ENCODE peak calls at places on chromosome 12, in six cellular contexts. One of them, this sample, is unnamed. For H3K36me3, the result is how much of the 10 kb centered on the place peaks cover.

GRCh38 chr12:100826323-100826722 is 31.7 kb downstream of the ANO4 start:
- DNase-seq in right lobe of liver: peak
- DNase-seq in bronchial epithelial cell: peak
- DNase-seq in MG63: peak
- DNase-seq in brain microvascular endothelial cell: peak
- DNase-seq in tibial artery: peak
- DNase-seq in this sample: peak

GRCh38 chr12:51326762-51327439 is 2.9 kb upstream of the BIN2 start:
- DNase-seq in MG63: peak
- DNase-seq in tibial artery: peak
- DNase-seq in bronchial epithelial cell: peak
- DNase-seq in right lobe of liver: no peak
- DNase-seq in brain microvascular endothelial cell: peak
- DNase-seq in this sample: peak

GRCh38 chr12:27003421-27004311 is 10.5 kb downstream of the TM7SF3 start:
- DNase-seq in bronchial epithelial cell: no peak
- DNase-seq in MG63: no peak
- DNase-seq in brain microvascular endothelial cell: no peak
- DNase-seq in right lobe of liver: no peak
- DNase-seq in tibial artery: no peak
- DNase-seq in this sample: peak

GRCh38 chr12:13116259-13116658 is 12.8 kb upstream of the GSG1 start:
- DNase-seq in brain microvascular endothelial cell: no peak
- DNase-seq in MG63: no peak
- DNase-seq in bronchial epithelial cell: no peak
- DNase-seq in right lobe of liver: no peak
- DNase-seq in tibial artery: no peak
- DNase-seq in this sample: no peak

GRCh38 chr12:26853303-26854027 is 20.5 kb upstream of the ITPR2 start:
- DNase-seq in right lobe of liver: peak
- DNase-seq in MG63: peak
- DNase-seq in brain microvascular endothelial cell: peak
- DNase-seq in bronchial epithelial cell: peak
- DNase-seq in tibial artery: peak
- DNase-seq in this sample: peak

GRCh38 chr12:11823043-11823442 is 173.6 kb downstream of the ETV6 start:
- DNase-seq in bronchial epithelial cell: no peak
- DNase-seq in right lobe of liver: no peak
- DNase-seq in MG63: no peak
- DNase-seq in brain microvascular endothelial cell: peak
- DNase-seq in tibial artery: no peak
- DNase-seq in this sample: no peak

GRCh38 chr12:77687346-77687745 is 143.3 kb upstream of the NAV3 start:
- DNase-seq in bronchial epithelial cell: no peak
- DNase-seq in tibial artery: no peak
- DNase-seq in brain microvascular endothelial cell: no peak
- DNase-seq in MG63: no peak
- DNase-seq in right lobe of liver: no peak
- DNase-seq in this sample: no peak

GRCh38 chr12:57430117-57430930 is 519 bp downstream of the R3HDM2 start:
- DNase-seq in right lobe of liver: peak
- DNase-seq in brain microvascular endothelial cell: peak
- DNase-seq in tibial artery: peak
- DNase-seq in bronchial epithelial cell: peak
- DNase-seq in MG63: peak
- DNase-seq in this sample: peak

GRCh38 chr12:122062832-122063690 is 15.5 kb upstream of the MLXIP start:
- DNase-seq in tibial artery: peak
- DNase-seq in bronchial epithelial cell: peak
- DNase-seq in right lobe of liver: peak
- DNase-seq in MG63: peak
- DNase-seq in brain microvascular endothelial cell: peak
- DNase-seq in this sample: peak

GRCh38 chr12:45599196-45599595 is 130.3 kb upstream of the ARID2 start:
- DNase-seq in tibial artery: no peak
- DNase-seq in MG63: no peak
- DNase-seq in bronchial epithelial cell: peak
- DNase-seq in brain microvascular endothelial cell: no peak
- DNase-seq in right lobe of liver: no peak
- DNase-seq in this sample: no peak

GRCh38 chr12:7099290-7099996 is 7.2 kb upstream of the C1R start:
- DNase-seq in bronchial epithelial cell: no peak
- DNase-seq in tibial artery: peak
- DNase-seq in brain microvascular endothelial cell: no peak
- DNase-seq in right lobe of liver: no peak
- DNase-seq in MG63: no peak
- DNase-seq in this sample: no peak

GRCh38 chr12:107732365-107732764 is 28.6 kb downstream of the PRDM4 start:
- DNase-seq in MG63: no peak
- DNase-seq in right lobe of liver: no peak
- DNase-seq in bronchial epithelial cell: no peak
- DNase-seq in tibial artery: no peak
- DNase-seq in brain microvascular endothelial cell: no peak
- DNase-seq in this sample: no peak

GRCh38 chr12:96192926-96193573 is 1.1 kb upstream of the ELK3 start:
- DNase-seq in bronchial epithelial cell: no peak
- DNase-seq in brain microvascular endothelial cell: no peak
- DNase-seq in right lobe of liver: no peak
- DNase-seq in MG63: no peak
- DNase-seq in tibial artery: no peak
- DNase-seq in this sample: no peak
- H3K4me3 ChIP-seq in bronchial epithelial cell: no peak
- H3K4me3 ChIP-seq in brain microvascular endothelial cell: no peak
- H3K4me3 ChIP-seq in right lobe of liver: no peak
- H3K4me3 ChIP-seq in MG63: no peak
- H3K4me3 ChIP-seq in tibial artery: no peak
- H3K4me3 ChIP-seq in this sample: peak

GRCh38 chr12:111141205-111141604 is 220.8 kb upstream of the MYL2 start:
- DNase-seq in MG63: no peak
- DNase-seq in right lobe of liver: no peak
- DNase-seq in brain microvascular endothelial cell: no peak
- DNase-seq in tibial artery: no peak
- DNase-seq in bronchial epithelial cell: no peak
- DNase-seq in this sample: no peak
- H3K36me3 ChIP-seq in MG63: under half
- H3K36me3 ChIP-seq in right lobe of liver: under half
- H3K36me3 ChIP-seq in brain microvascular endothelial cell: under half
- H3K36me3 ChIP-seq in tibial artery: under half
- H3K36me3 ChIP-seq in bronchial epithelial cell: under half
- H3K36me3 ChIP-seq in this sample: under half

GRCh38 chr12:68240975-68241374 is 12.4 kb downstream of the IL22 start:
- DNase-seq in right lobe of liver: peak
- DNase-seq in brain microvascular endothelial cell: peak
- DNase-seq in MG63: no peak
- DNase-seq in bronchial epithelial cell: no peak
- DNase-seq in tibial artery: peak
- DNase-seq in this sample: no peak
- H3K4me3 ChIP-seq in right lobe of liver: no peak
- H3K4me3 ChIP-seq in brain microvascular endothelial cell: no peak
- H3K4me3 ChIP-seq in MG63: no peak
- H3K4me3 ChIP-seq in bronchial epithelial cell: no peak
- H3K4me3 ChIP-seq in tibial artery: no peak
- H3K4me3 ChIP-seq in this sample: no peak

DNA sequence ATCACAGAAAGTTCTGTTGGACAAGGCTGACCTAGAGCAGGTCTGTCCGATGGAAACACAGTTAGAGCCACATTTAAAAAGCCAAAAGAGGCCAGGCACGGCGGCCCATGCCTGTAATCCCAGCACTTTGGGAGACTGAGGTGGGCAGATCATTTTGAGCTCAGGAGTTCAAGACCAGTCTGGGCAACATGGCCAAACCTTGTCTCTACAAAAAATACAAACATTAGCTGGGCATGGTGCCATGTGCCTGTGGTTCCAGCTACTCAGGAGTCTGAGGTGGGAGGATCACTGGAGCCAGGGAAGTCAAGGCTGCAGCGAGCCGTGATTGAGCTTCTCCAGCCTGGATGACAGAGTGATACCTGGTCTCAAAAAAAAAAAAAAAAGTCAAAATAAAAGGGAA is 14.9 kb downstream of the UBE3B start:
- DNase-seq in right lobe of liver: no peak
- DNase-seq in bronchial epithelial cell: no peak
- DNase-seq in brain microvascular endothelial cell: no peak
- DNase-seq in MG63: no peak
- DNase-seq in tibial artery: no peak
- DNase-seq in this sample: no peak
- H3K36me3 ChIP-seq in right lobe of liver: under half
- H3K36me3 ChIP-seq in bronchial epithelial cell: under half
- H3K36me3 ChIP-seq in brain microvascular endothelial cell: under half
- H3K36me3 ChIP-seq in MG63: half or more
- H3K36me3 ChIP-seq in tibial artery: half or more
- H3K36me3 ChIP-seq in this sample: under half

GRCh38 chr12:104929926-104930325 is 28.2 kb downstream of the SLC41A2 start:
- DNase-seq in MG63: no peak
- DNase-seq in right lobe of liver: no peak
- DNase-seq in bronchial epithelial cell: no peak
- DNase-seq in brain microvascular endothelial cell: no peak
- DNase-seq in tibial artery: no peak
- DNase-seq in this sample: no peak
- H3K4me3 ChIP-seq in MG63: no peak
- H3K4me3 ChIP-seq in right lobe of liver: no peak
- H3K4me3 ChIP-seq in bronchial epithelial cell: no peak
- H3K4me3 ChIP-seq in brain microvascular endothelial cell: no peak
- H3K4me3 ChIP-seq in tibial artery: no peak
- H3K4me3 ChIP-seq in this sample: no peak

GRCh38 chr12:124461851-124462623 is 105.4 kb downstream of the NCOR2 start:
- DNase-seq in tibial artery: no peak
- DNase-seq in bronchial epithelial cell: no peak
- DNase-seq in MG63: no peak
- DNase-seq in right lobe of liver: no peak
- DNase-seq in brain microvascular endothelial cell: no peak
- DNase-seq in this sample: no peak
- H3K36me3 ChIP-seq in tibial artery: under half
- H3K36me3 ChIP-seq in bronchial epithelial cell: under half
- H3K36me3 ChIP-seq in MG63: half or more
- H3K36me3 ChIP-seq in right lobe of liver: under half
- H3K36me3 ChIP-seq in brain microvascular endothelial cell: under half
- H3K36me3 ChIP-seq in this sample: half or more

This sample was measured in SJCRH30.